ENCODE peak calls at places on chromosomes 13 and 19, in eight cellular contexts. X is astrocyte of the spinal cord; Q is CD8-positive, alpha-beta T cell; A is BE2C; S is uterus; N is GM12878; B is AG04450; T is WTC11. I is an unnamed sample.

GRCh38 chr19:3469638-3470499 is 10.5 kb downstream of the SMIM24 start:
- DNase-seq in A (no peak), S (no peak), X (no peak), T (no peak), Q (no peak), B (no peak), N (no peak), I (peak; percentile 38)

GRCh38 chr19:49932041-49932451 is 2.7 kb upstream of the NUP62 start:
- DNase-seq in Q (no peak), N (no peak), T (no peak), A (no peak), S (no peak), B (no peak), X (no peak), I (no peak)

GRCh38 chr19:41421314-41421713 is 5.9 kb downstream of the B3GNT8 start:
- DNase-seq in X (no peak), S (no peak), A (no peak), B (no peak), T (no peak), Q (no peak), N (no peak), I (no peak)

GRCh38 chr13:44093607-44094583 is 214.2 kb downstream of the LACC1 start:
- DNase-seq in B (no peak), Q (no peak), T (no peak), S (no peak), N (no peak), A (no peak), X (no peak), I (no peak)

GRCh38 chr13:50911937-50912624 is 2.5 kb downstream of the RNASEH2B start:
- DNase-seq in X (peak; percentile 91), B (peak; percentile 79), A (peak; percentile 89), Q (peak; percentile 93), N (peak; percentile 88), T (peak; percentile 97), S (peak; percentile 90), I (peak; percentile 95)

GRCh38 chr13:61413572-61413971 is 2.1 kb downstream of the PCDH20 start:
- DNase-seq in A (no peak), S (no peak), X (no peak), Q (no peak), N (no peak), B (no peak), T (peak; percentile 28), I (no peak)

GRCh38 chr19:48568345-48568886 is 16.4 kb downstream of the SULT2B1 start:
- DNase-seq in B (peak; percentile 59), T (no peak), Q (no peak), X (peak; percentile 89), N (no peak), A (peak; percentile 87), S (peak; percentile 81), I (peak; percentile 95)

GRCh38 chr19:30153326-30154210 is 211.5 kb downstream of the URI1 start:
- DNase-seq in T (no peak), Q (no peak), A (peak; percentile 77), N (peak; percentile 34), X (no peak), B (no peak), S (no peak), I (no peak)

GRCh38 chr19:11949201-11949600 is 15.6 kb upstream of the ZNF763 start:
- DNase-seq in X (no peak), Q (no peak), T (no peak), B (no peak), S (no peak), N (no peak), A (no peak), I (peak; percentile 8)

GRCh38 chr13:50713849-50714248 is 129.6 kb downstream of the DLEU7 start:
- DNase-seq in T (no peak), Q (no peak), S (no peak), X (peak; percentile 93), N (peak; percentile 16), A (no peak), B (peak; percentile 34), I (peak; percentile 77)

GRCh38 chr19:10518444-10519361 is 1.5 kb upstream of the S1PR5 start:
- DNase-seq in T (peak; percentile 45), S (no peak), Q (peak; percentile 35), X (no peak), A (no peak), B (no peak), N (no peak), I (no peak)

GRCh38 chr19:1000095-1000494 is at the start of gene GRIN3B:
- DNase-seq in A (peak; percentile 75), N (no peak), Q (peak; percentile 75), X (peak; percentile 35), B (no peak), T (peak; percentile 90), S (no peak), I (no peak)

GRCh38 chr19:18226956-18227780 is 930 bp upstream of the PDE4C start:
- DNase-seq in X (no peak), B (no peak), N (no peak), T (no peak), S (no peak), Q (no peak), A (no peak), I (no peak)

GRCh38 chr13:113187263-113187669 is 21.2 kb downstream of the PCID2 start:
- DNase-seq in N (no peak), B (peak; percentile 96), A (peak; percentile 95), S (peak; percentile 71), X (peak; percentile 99), T (no peak), Q (no peak), I (peak; percentile 99)

GRCh38 chr19:29212614-29213573 is at the start of gene UQCRFS1:
- DNase-seq in N (peak; percentile 77), X (peak; percentile 93), A (peak; percentile 96), Q (peak; percentile 94), S (peak; percentile 90), B (peak; percentile 69), T (peak; percentile 98), I (peak; percentile 88)

GRCh38 chr13:32048816-32049215 is 17.2 kb downstream of the FRY start:
- DNase-seq in X (no peak), A (peak; percentile 26), Q (no peak), T (no peak), N (no peak), B (no peak), S (no peak), I (peak; percentile 31)

GRCh38 chr19:18490719-18491118 is 31.2 kb downstream of the ELL start:
- DNase-seq in A (no peak), Q (no peak), T (no peak), X (no peak), N (no peak), B (no peak), S (no peak), I (no peak)

GRCh38 chr19:18928018-18928805 is 8.7 kb downstream of the DDX49 start:
- DNase-seq in Q (no peak), A (no peak), N (no peak), T (no peak), B (no peak), S (no peak), X (no peak), I (no peak)

GRCh38 chr19:52987221-52987620 is 24.5 kb upstream of the ZNF816 start:
- DNase-seq in N (no peak), T (no peak), A (no peak), S (no peak), Q (no peak), X (no peak), B (no peak), I (no peak)

GRCh38 chr19:14529254-14530004 is at the start of gene TECR:
- DNase-seq in B (peak; percentile 100), S (peak; percentile 100), A (peak; percentile 100), N (peak; percentile 99), T (peak; percentile 100), Q (peak; percentile 100), X (peak; percentile 100), I (peak; percentile 100)

GRCh38 chr13:74229242-74229641 is 95.0 kb upstream of the KLF12 start:
- DNase-seq in Q (no peak), N (no peak), B (no peak), S (no peak), X (no peak), A (no peak), T (no peak), I (peak; percentile 18)

GRCh38 chr13:109332501-109333499 is 453.6 kb downstream of the IRS2 start:
- DNase-seq in X (no peak), B (no peak), A (no peak), N (no peak), T (peak; percentile 15), Q (no peak), S (no peak), I (no peak)

DNA sequence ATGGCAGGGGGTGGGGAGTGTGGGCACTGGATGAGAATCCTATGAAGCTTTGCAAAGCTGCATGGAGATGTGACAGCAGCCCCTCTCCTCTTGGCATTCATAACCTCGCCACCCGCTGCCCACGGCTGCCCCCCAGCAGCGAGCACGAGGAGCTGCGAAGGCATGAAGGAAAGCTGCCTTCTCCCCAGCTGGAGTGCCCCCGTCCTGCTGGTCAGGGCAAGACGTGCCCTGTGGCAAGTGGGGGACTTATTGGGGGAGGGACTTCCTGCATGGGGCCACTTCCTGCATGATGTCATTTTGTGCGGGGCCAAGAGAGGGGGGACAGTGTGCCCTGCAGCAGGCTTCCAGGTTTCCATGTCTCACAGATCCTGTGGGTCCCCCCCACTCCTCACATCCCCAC is 85.9 kb downstream of the TSHZ3 start:
- DNase-seq in Q (no peak), B (no peak), S (peak; percentile 28), A (no peak), X (no peak), T (no peak), N (no peak), I (no peak)
- TF ChIP-seq CTCF in Q (no peak), B (no peak), S (no peak), A (no peak), X (no peak), T (no peak), N (no peak), I (no peak)

DNA sequence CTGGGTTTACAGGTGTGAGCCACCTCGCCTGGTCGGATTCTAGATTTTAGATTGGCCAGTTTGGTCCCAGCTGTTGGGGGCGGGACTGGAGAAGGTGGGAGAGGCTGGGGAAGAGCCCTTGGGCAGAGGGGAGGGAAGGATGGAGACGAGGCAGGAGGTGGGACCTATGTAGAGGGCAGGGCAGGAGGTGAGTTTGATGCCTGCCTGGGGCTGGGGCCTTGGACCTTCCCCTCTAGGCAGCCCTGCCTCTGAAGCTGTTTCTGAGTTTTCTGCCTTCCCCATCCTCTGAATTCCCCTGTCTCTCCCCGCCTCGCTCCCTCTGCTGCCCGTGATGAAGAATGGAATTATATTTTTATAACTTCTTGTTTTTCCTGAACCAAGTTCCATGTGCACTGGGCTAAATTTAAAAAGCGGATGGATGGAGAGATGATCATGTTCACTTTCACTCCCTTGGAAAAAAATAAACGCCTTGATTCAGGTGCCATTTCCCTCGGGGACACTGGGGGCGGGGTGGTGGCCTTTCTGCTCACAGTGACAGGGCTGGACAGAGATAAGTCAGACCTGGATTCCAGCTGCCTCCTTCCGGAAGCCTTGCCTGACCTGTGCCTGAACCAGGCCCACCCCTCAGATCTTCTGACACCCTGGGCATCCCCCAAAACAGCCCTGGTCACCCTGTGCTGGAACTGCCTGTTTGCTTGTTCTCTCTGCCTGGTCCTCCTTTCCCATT is 16.5 kb upstream of the TNFAIP8L1 start:
- DNase-seq in T (peak; percentile 45), X (no peak), S (no peak), Q (no peak), A (peak; percentile 56), B (no peak), N (no peak), I (peak; percentile 22)
- TF ChIP-seq CTCF in T (no peak), X (no peak), S (no peak), Q (no peak), A (peak; percentile 42), B (peak; percentile 27), N (no peak), I (no peak)

GRCh38 chr19:46716013-46716671 is 772 bp downstream of the PRKD2 start:
- DNase-seq in B (no peak), X (no peak), N (no peak), T (peak; percentile 63), Q (no peak), S (no peak), A (no peak), I (peak; percentile 56)
- TF ChIP-seq CTCF in B (no peak), X (no peak), N (no peak), T (no peak), Q (no peak), S (no peak), A (peak; percentile 13), I (no peak)

GRCh38 chr13:22944378-22944777 is 236.4 kb upstream of the SGCG start:
- DNase-seq in S (no peak), A (no peak), T (peak; percentile 43), B (no peak), Q (no peak), X (no peak), N (no peak), I (no peak)
- TF ChIP-seq CTCF in S (no peak), A (no peak), T (no peak), B (no peak), Q (no peak), X (no peak), N (no peak), I (no peak)

I was measured in foreskin fibroblast.